ENCODE peak calls at places on chromosomes 4 and X, in seven cellular contexts. C, G, Y, R, Z, W and H are unnamed samples.

GRCh38 chrX:116111934-116112595 is 58.5 kb upstream of the AGTR2 start:
- DNase-seq in C (no peak), G (no peak), Y (no peak), R (no peak), Z (no peak), W (no peak), H (no peak)

GRCh38 chr4:110621839-110622751 is 782 bp downstream of the PITX2 start:
- DNase-seq in C (no peak), G (no peak), Y (no peak), R (peak; percentile 36), Z (no peak), W (no peak), H (no peak)

GRCh38 chrX:56268888-56269287 is 36.7 kb downstream of the KLF8 start:
- DNase-seq in C (no peak), G (no peak), Y (no peak), R (no peak), Z (no peak), W (no peak), H (no peak)

GRCh38 chrX:45619290-45619689 is 418.6 kb upstream of the DIPK2B start:
- DNase-seq in C (no peak), G (no peak), Y (no peak), R (no peak), Z (no peak), W (no peak), H (no peak)

GRCh38 chr4:2280531-2281300 is 18.8 kb upstream of the MXD4 start:
- DNase-seq in C (peak; percentile 3), G (no peak), Y (no peak), R (no peak), Z (no peak), W (no peak), H (no peak)

GRCh38 chr4:110508827-110509446 is 33.0 kb downstream of the ENPEP start:
- DNase-seq in C (no peak), G (no peak), Y (peak; percentile 15), R (no peak), Z (no peak), W (no peak), H (no peak)

GRCh38 chr4:3441501-3442459 is at the start of gene HGFAC:
- DNase-seq in C (no peak), G (no peak), Y (no peak), R (no peak), Z (no peak), W (no peak), H (no peak)

GRCh38 chr4:3676196-3676595 is 90.0 kb upstream of the ADRA2C start:
- DNase-seq in C (no peak), G (no peak), Y (no peak), R (no peak), Z (no peak), W (no peak), H (no peak)

GRCh38 chrX:48754124-48754667 is 7.4 kb upstream of the GLOD5 start:
- DNase-seq in C (no peak), G (no peak), Y (no peak), R (no peak), Z (no peak), W (no peak), H (no peak)

GRCh38 chr4:103018391-103019318 is 850 bp downstream of the SLC9B1 start:
- DNase-seq in C (no peak), G (peak; percentile 34), Y (no peak), R (peak; percentile 7), Z (no peak), W (no peak), H (no peak)

GRCh38 chr4:150886597-150886996 is 128.5 kb downstream of the LRBA start:
- DNase-seq in C (no peak), G (no peak), Y (no peak), R (no peak), Z (no peak), W (no peak), H (no peak)

GRCh38 chr4:1200425-1201035 is 28.1 kb upstream of the SPON2 start:
- DNase-seq in C (no peak), G (peak; percentile 95), Y (no peak), R (no peak), Z (no peak), W (no peak), H (peak; percentile 55)

GRCh38 chr4:91914176-91914804 is 389.5 kb upstream of the GRID2 start:
- DNase-seq in C (no peak), G (no peak), Y (no peak), R (no peak), Z (no peak), W (no peak), H (no peak)

GRCh38 chrX:101409043-101409442 is 1.0 kb downstream of the HNRNPH2 start:
- DNase-seq in C (no peak), G (no peak), Y (no peak), R (no peak), Z (no peak), W (no peak), H (no peak)